ENCODE peak calls at places on chromosome 11, in nine cellular contexts. N, I, A, U, B, W, O, R and L are unnamed samples.

GRCh38 chr11:132862918-132863317 is 669.4 kb downstream of the OPCML start:
- DNase-seq in O (no peak), R (no peak), I (no peak), A (no peak), B (no peak), U (no peak), W (no peak), N (no peak), L (no peak)

GRCh38 chr11:19344661-19345518 is 104.1 kb upstream of the E2F8 start:
- DNase-seq in W (peak; percentile 29), O (peak; percentile 44), N (peak; percentile 66), I (peak; percentile 46), U (no peak), A (peak; percentile 55), B (peak; percentile 47), R (no peak), L (peak; percentile 56)

GRCh38 chr11:637333-637592 is 194 bp downstream of the DRD4 start:
- DNase-seq in I (no peak), U (no peak), N (no peak), A (no peak), R (no peak), O (no peak), B (no peak), W (no peak), L (no peak)

GRCh38 chr11:2306971-2307732 is 5.3 kb downstream of the TSPAN32 start:
- DNase-seq in U (peak; percentile 41), R (peak; percentile 86), I (peak; percentile 26), W (no peak), O (no peak), A (no peak), B (no peak), N (peak; percentile 89), L (no peak)

GRCh38 chr11:2578006-2578933 is 121.5 kb downstream of the KCNQ1OT1 start:
- DNase-seq in U (peak; percentile 44), W (peak; percentile 8), O (peak; percentile 15), B (peak; percentile 14), N (peak; percentile 60), I (peak; percentile 4), A (peak; percentile 44), R (peak; percentile 13), L (no peak)

GRCh38 chr11:76287227-76287626 is 80.9 kb upstream of the WNT11 start:
- DNase-seq in W (no peak), A (no peak), O (no peak), R (no peak), N (no peak), U (no peak), B (no peak), I (no peak), L (no peak)

GRCh38 chr11:113322158-113322557 is 7.8 kb downstream of the TTC12 start:
- DNase-seq in A (no peak), I (no peak), R (no peak), U (no peak), B (no peak), N (no peak), W (no peak), O (no peak), L (no peak)

GRCh38 chr11:2791139-2791520 is 91.3 kb upstream of the KCNQ1OT1 start:
- DNase-seq in U (peak; percentile 39), B (peak; percentile 10), I (peak; percentile 4), O (peak; percentile 14), W (peak; percentile 7), N (peak; percentile 52), R (peak; percentile 12), A (peak; percentile 45), L (no peak)

GRCh38 chr11:131027501-131027900 is 111.2 kb upstream of the SNX19 start:
- DNase-seq in N (no peak), A (no peak), R (no peak), I (no peak), U (no peak), B (no peak), W (no peak), O (no peak), L (no peak)

GRCh38 chr11:42770444-42771065 is 541.2 kb upstream of the API5 start:
- DNase-seq in B (peak; percentile 42), U (no peak), R (no peak), W (peak; percentile 7), O (no peak), N (no peak), A (no peak), I (no peak), L (peak; percentile 54)

GRCh38 chr11:121437018-121437685 is 15.0 kb upstream of the SORL1 start:
- DNase-seq in N (no peak), I (no peak), U (no peak), A (no peak), W (no peak), B (no peak), O (no peak), R (no peak), L (no peak)

GRCh38 chr11:95991101-95991500 is 67.2 kb upstream of the MTMR2 start:
- DNase-seq in B (no peak), U (no peak), I (no peak), N (no peak), O (no peak), R (no peak), W (no peak), A (no peak), L (no peak)

GRCh38 chr11:130652671-130653335 is 204.4 kb downstream of the ADAMTS15 start:
- DNase-seq in R (peak; percentile 75), O (peak; percentile 47), B (peak; percentile 52), N (peak; percentile 92), I (no peak), A (peak; percentile 39), U (peak; percentile 76), W (peak; percentile 46), L (peak; percentile 84)

GRCh38 chr11:100593321-100593720 is 93.8 kb upstream of the ARHGAP42 start:
- DNase-seq in N (no peak), U (no peak), A (no peak), B (no peak), R (no peak), O (no peak), I (no peak), W (no peak), L (no peak)

DNA sequence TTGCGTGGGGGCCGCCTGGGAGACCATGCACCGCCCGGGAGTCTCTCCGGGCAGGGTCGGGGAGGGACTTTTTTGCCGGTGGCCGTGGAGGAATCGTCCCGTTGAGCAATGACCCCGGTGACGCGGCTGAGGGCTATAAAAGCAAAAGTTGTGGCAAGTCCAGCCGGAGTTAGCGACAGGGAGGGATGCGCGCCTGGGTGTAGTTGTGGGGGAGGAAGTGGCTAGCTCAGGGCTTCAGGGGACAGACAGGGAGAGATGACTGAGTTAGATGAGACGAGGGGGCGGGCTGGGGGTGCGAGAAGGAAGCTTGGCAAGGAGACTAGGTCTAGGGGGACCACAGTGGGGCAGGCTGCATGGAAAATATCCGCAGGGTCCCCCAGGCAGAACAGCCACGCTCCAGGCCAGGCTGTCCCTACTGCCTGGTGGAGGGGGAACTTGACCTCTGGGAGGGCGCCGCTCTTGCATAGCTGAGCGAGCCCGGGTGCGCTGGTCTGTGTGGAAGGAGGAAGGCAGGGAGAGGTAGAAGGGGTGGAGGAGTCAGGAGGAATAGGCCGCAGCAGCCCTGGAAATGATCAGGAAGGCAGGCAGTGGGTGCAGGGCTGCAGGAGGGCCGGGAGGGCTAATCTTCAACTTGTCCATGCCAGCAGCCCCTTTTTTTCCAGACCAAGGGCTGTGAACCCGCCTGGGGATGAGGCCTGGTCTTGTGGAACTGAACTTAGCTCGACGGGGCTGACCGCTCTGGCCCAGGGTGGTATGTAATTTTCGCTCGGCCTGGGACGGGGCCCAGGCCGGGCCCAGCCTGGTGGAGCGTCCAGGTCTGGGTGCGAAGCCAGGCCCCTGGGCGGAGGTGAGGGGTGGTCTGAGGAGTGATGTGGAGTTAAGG is at the start of gene NEAT1:
- DNase-seq in U (peak; percentile 99), B (peak; percentile 96), R (peak; percentile 98), A (peak; percentile 98), N (peak; percentile 99), W (peak; percentile 99), I (peak; percentile 98), O (peak; percentile 98), L (peak; percentile 98)
- H3K4me1 ChIP-seq in U (peaks cover 31% of the 10 kb centered on the region), B (peaks cover 49% of the 10 kb centered on the region), R (peaks cover 7% of the 10 kb centered on the region), A (peaks cover 51% of the 10 kb centered on the region), N (peaks cover 52% of the 10 kb centered on the region), W (peaks cover 50% of the 10 kb centered on the region), I (peaks cover 28% of the 10 kb centered on the region), O (peaks cover 20% of the 10 kb centered on the region), L (peaks cover 47% of the 10 kb centered on the region)

GRCh38 chr11:93570759-93571413 is 27.7 kb upstream of the SMCO4 start:
- DNase-seq in R (peak; percentile 33), I (peak; percentile 25), W (peak; percentile 41), A (no peak), O (peak; percentile 57), B (peak; percentile 65), U (peak; percentile 66), N (no peak), L (peak; percentile 13)
- TF ChIP-seq POLR2A in R (no peak), I (no peak), W (no peak), A (no peak), O (no peak), B (no peak), U (no peak), N (no peak), L (no peak)

DNA sequence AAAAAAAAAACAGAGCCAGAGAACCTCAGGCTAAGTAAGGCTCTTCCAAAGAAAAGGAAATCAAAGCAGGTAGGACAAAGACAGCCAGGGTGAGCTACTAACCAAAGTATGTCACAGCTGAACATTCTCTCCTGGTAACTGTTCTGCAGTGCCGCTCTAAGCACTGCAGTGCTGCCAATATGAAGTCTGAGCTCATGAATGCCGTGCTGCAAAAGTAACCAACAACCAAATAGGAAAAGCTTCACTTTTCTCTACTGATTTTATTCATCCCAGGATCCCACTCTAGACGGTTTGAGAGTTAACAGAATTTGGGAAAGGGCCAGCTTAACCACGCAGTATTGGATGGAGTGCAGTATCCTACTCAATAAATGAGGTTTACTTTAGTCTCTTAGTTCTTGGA is 3.5 kb downstream of the SIK3 start:
- DNase-seq in R (no peak), W (no peak), I (no peak), U (no peak), A (no peak), N (no peak), B (peak; percentile 30), O (no peak), L (no peak)
- H3K4me1 ChIP-seq in R (no peaks in the 10 kb centered on the region), W (peaks cover 59% of the 10 kb centered on the region), I (peaks cover 16% of the 10 kb centered on the region), U (peaks cover 41% of the 10 kb centered on the region), A (peaks cover 30% of the 10 kb centered on the region), N (peaks cover 57% of the 10 kb centered on the region), B (peaks cover 70% of the 10 kb centered on the region), O (peaks cover 42% of the 10 kb centered on the region), L (peaks cover 36% of the 10 kb centered on the region)

GRCh38 chr11:61956191-61957027 is 6.3 kb downstream of the BEST1 start:
- DNase-seq in B (no peak), N (peak; percentile 36), I (no peak), R (peak; percentile 27), O (no peak), U (no peak), A (no peak), W (no peak), L (no peak)

GRCh38 chr11:61955031-61955415 is 4.9 kb downstream of the BEST1 start:
- DNase-seq in R (peak; percentile 83), I (peak; percentile 70), B (no peak), U (peak; percentile 74), N (peak; percentile 90), O (peak; percentile 74), W (peak; percentile 49), A (no peak), L (peak; percentile 71)

GRCh38 chr11:61957028-61957770 is 7.0 kb downstream of the BEST1 start:
- DNase-seq in W (no peak), U (no peak), N (no peak), O (no peak), R (no peak), A (no peak), I (no peak), B (no peak), L (no peak)

GRCh38 chr11:61954106-61955030 is 4.2 kb downstream of the BEST1 start:
- DNase-seq in A (no peak), R (no peak), B (no peak), N (no peak), W (no peak), U (no peak), O (no peak), I (no peak), L (no peak)

GRCh38 chr11:61955416-61956135 is 5.4 kb downstream of the BEST1 start:
- DNase-seq in I (no peak), A (no peak), R (peak; percentile 53), W (peak; percentile 46), N (no peak), O (peak; percentile 49), B (no peak), U (peak; percentile 62), L (no peak)
- TF ChIP-seq POLR2A in I (no peak), A (no peak), R (peak; percentile 39), W (no peak), N (no peak), O (no peak), B (no peak), U (no peak), L (no peak)